ENCODE peak calls at places on chromosomes 11 and 22, in four cellular contexts. B is T47D, V is NCI-H460, K is fibroblast of lung. U is an unnamed sample.
A peak's percentile ranks its signal among the peaks of the same experiment; 100 is the strongest.

GRCh38 chr11:70423523-70424505 is 25.5 kb downstream of the CTTN start:
- DNase-seq in B (no peak), K (peak; percentile 86), V (no peak), U (no peak)

GRCh38 chr22:46050916-46051614 is 74.1 kb upstream of the WNT7B start:
- DNase-seq in B (no peak), K (no peak), V (no peak), U (no peak)

GRCh38 chr11:77179048-77179447 is 51.0 kb downstream of the MYO7A start:
- DNase-seq in K (no peak), V (no peak), B (no peak), U (no peak)

GRCh38 chr11:2258501-2259465 is 11.6 kb downstream of the ASCL2 start:
- DNase-seq in V (no peak), K (no peak), B (no peak), U (no peak)

GRCh38 chr11:79437981-79438630 is 2.7 kb downstream of the TENM4 start:
- DNase-seq in V (no peak), K (peak; percentile 60), B (no peak), U (peak; percentile 40)

GRCh38 chr22:45777852-45778172 is 106.2 kb downstream of the ATXN10 start:
- DNase-seq in B (no peak), K (no peak), V (no peak), U (no peak)

GRCh38 chr22:49689255-49689770 is 138.4 kb downstream of the BRD1 start:
- DNase-seq in B (no peak), V (no peak), K (no peak), U (no peak)

GRCh38 chr22:49548356-49549202 is 279.1 kb downstream of the BRD1 start:
- DNase-seq in B (no peak), K (no peak), V (no peak), U (no peak)

GRCh38 chr11:3834349-3835099 is 6.2 kb downstream of the RHOG start:
- DNase-seq in K (no peak), B (no peak), V (no peak), U (no peak)

GRCh38 chr22:21866821-21867527 is 471 bp downstream of the MAPK1 start:
- DNase-seq in K (peak; percentile 7), B (peak; percentile 12), V (no peak), U (no peak)

GRCh38 chr11:25961539-25961938 is 370.4 kb upstream of the ANO3 start:
- DNase-seq in V (no peak), K (peak; percentile 15), B (peak; percentile 39), U (no peak)

GRCh38 chr22:49774499-49775151 is 53.0 kb downstream of the BRD1 start:
- DNase-seq in K (no peak), V (no peak), B (no peak), U (no peak)

GRCh38 chr11:7571640-7572000 is 57.8 kb downstream of the PPFIBP2 start:
- DNase-seq in K (peak; percentile 75), B (peak; percentile 82), V (peak; percentile 44), U (peak; percentile 78)

GRCh38 chr11:135027461-135027860 is 615.4 kb upstream of the B3GAT1 start:
- DNase-seq in B (peak; percentile 91), K (peak; percentile 43), V (peak; percentile 5), U (peak; percentile 86)

GRCh38 chr11:1501421-1502167 is 15.0 kb upstream of the MOB2 start:
- DNase-seq in V (no peak), K (no peak), B (no peak), U (no peak)

GRCh38 chr11:2930705-2931415 is 1.6 kb upstream of the PHLDA2 start:
- DNase-seq in B (peak; percentile 86), V (peak; percentile 68), K (peak; percentile 28), U (peak; percentile 66)

GRCh38 chr11:8793114-8793777 is 110.7 kb downstream of the RPL27A start:
- DNase-seq in K (peak; percentile 80), B (no peak), V (no peak), U (no peak)

GRCh38 chr22:25008666-25009065 is 56.1 kb downstream of the KIAA1671 start:
- DNase-seq in B (peak; percentile 15), V (no peak), K (no peak), U (no peak)

GRCh38 chr11:18455686-18456372 is at the start of gene LDHAL6A:
- DNase-seq in K (no peak), B (no peak), V (no peak), U (no peak)